ENCODE peak calls at places on chromosomes 6 and 20, in eight cellular contexts. D, V, P, Y, C, G, L and T are unnamed samples.

GRCh38 chr6:6730831-6731230 is 142.3 kb downstream of the LY86 start:
- DNase-seq in C (no peak), P (peak; percentile 78), D (no peak), V (peak; percentile 17), Y (peak; percentile 41), L (peak; percentile 92), G (peak; percentile 10), T (no peak)

GRCh38 chr20:57657537-57658446 is 37.6 kb upstream of the ZBP1 start:
- DNase-seq in P (peak; percentile 28), Y (peak; percentile 97), L (peak; percentile 13), D (no peak), G (no peak), C (peak; percentile 65), V (no peak), T (no peak)

GRCh38 chr6:121652726-121653623 is 217.5 kb downstream of the GJA1 start:
- DNase-seq in P (peak; percentile 64), Y (peak; percentile 38), V (no peak), D (no peak), L (peak; percentile 49), C (no peak), G (peak; percentile 47), T (peak; percentile 80)

GRCh38 chr6:32852018-32852843 is 1.3 kb downstream of the TAP1 start:
- DNase-seq in G (no peak), C (no peak), D (no peak), L (peak; percentile 61), V (no peak), Y (peak; percentile 20), P (peak; percentile 55), T (peak; percentile 52)

GRCh38 chr6:28747083-28747630 is 176.6 kb downstream of the TRIM27 start:
- DNase-seq in G (no peak), V (no peak), D (no peak), Y (no peak), C (no peak), L (no peak), P (no peak), T (no peak)

GRCh38 chr6:21922086-21922485 is 328.5 kb downstream of the SOX4 start:
- DNase-seq in L (no peak), V (no peak), Y (no peak), P (no peak), D (peak; percentile 39), G (peak; percentile 50), C (no peak), T (no peak)

GRCh38 chr6:133761706-133762105 is 127.2 kb upstream of the TCF21 start:
- DNase-seq in Y (no peak), V (no peak), D (no peak), C (no peak), P (no peak), G (no peak), L (no peak), T (no peak)

GRCh38 chr6:40328376-40328987 is 258.7 kb downstream of the LRFN2 start:
- DNase-seq in L (peak; percentile 38), Y (peak; percentile 76), G (peak; percentile 10), C (no peak), D (no peak), P (no peak), V (peak; percentile 51), T (peak; percentile 4)

GRCh38 chr6:116572162-116572561 is 858 bp downstream of the RWDD1 start:
- DNase-seq in V (peak; percentile 11), L (peak; percentile 58), P (no peak), C (no peak), Y (peak; percentile 44), G (no peak), D (no peak), T (no peak)

GRCh38 chr20:6295026-6295425 is 172.2 kb upstream of the FERMT1 start:
- DNase-seq in V (no peak), G (no peak), P (no peak), D (no peak), C (no peak), Y (no peak), L (no peak), T (no peak)

GRCh38 chr6:97000138-97000537 is 75.6 kb downstream of the KLHL32 start:
- DNase-seq in G (no peak), V (no peak), L (no peak), D (no peak), Y (no peak), P (no peak), C (no peak), T (no peak)

DNA sequence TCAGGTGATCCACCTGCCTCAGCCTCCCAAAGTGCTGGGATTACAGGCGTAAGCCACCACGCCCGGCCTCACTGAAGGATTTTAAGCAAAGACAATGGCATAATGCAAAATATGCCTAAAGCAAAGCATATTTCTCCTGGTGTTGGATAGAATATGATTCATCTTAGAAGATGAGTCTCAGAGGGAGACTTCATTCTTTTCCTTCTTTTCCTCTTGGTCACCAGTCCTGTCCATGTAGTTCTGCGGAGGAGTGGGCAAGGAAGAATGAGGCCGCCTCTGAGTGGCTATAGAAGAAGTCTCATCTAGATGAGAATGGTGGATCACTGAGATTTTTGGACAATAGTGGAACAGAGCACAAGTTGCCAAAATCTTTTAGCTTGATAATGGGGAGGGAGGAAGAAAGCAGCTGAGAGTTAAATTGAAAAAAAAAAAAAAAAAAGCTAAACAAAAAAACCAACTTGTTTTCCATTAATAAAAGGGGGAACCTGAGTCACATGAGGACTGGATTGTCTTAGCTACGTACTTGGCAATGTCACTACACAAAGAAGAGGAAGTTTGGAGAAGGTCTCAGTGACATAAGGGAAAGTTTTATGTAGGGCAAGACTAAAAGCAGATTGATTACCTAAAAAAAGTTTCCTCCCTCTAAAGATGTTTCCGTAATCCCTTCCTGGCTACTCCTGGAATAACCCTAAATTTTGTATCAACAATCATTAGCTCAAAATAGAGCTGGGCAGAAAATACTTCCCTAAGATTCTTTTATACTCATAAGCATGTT is 5.9 kb downstream of the CD83 start:
- DNase-seq in P (no peak), L (no peak), G (no peak), V (no peak), Y (no peak), C (no peak), D (no peak), T (peak; percentile 84)
- H3K27ac ChIP-seq in P (peak overlapping the region; percentile 48), L (no peak overlapping the region), G (no peak overlapping the region), V (no peak overlapping the region), Y (no peak overlapping the region), C (no peak overlapping the region), D (no peak overlapping the region), T (no peak overlapping the region)

GRCh38 chr20:32512047-32512385 is 73.1 kb downstream of the NOL4L start:
- DNase-seq in C (no peak), G (no peak), D (no peak), L (no peak), P (no peak), Y (no peak), V (no peak), T (no peak)
- H3K27ac ChIP-seq in C (no peak overlapping the region), G (no peak overlapping the region), D (no peak overlapping the region), L (no peak overlapping the region), P (no peak overlapping the region), Y (no peak overlapping the region), V (no peak overlapping the region), T (peak overlapping the region; percentile 92)

DNA sequence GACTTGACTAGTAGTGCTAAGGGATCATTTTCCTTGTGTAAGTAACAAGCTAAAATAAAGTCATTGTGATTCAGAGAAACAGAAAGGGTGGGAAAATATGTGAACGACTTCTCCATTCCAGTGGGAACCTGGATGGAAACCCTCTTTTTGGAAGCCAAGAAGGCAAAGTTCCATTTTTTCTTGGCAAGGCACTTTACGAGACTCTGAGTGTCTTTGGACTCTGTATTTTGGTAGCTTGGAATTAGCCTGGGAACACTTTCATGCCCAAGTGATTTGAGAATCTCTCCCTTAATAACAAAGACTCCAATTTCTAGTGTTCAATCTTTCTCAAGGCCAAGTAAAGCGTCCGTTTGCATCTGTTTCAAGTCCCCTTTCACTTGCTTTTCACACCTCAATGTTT is 100.5 kb upstream of the SASH1 start:
- DNase-seq in C (no peak), G (no peak), L (no peak), D (no peak), Y (no peak), P (no peak), V (no peak), T (no peak)
- H3K27ac ChIP-seq in C (no peak overlapping the region), G (no peak overlapping the region), L (no peak overlapping the region), D (no peak overlapping the region), Y (no peak overlapping the region), P (peak overlapping the region; percentile 56), V (no peak overlapping the region), T (no peak overlapping the region)

GRCh38 chr20:23065438-23066201 is 16.1 kb upstream of the THBD start:
- DNase-seq in Y (no peak), L (no peak), D (no peak), P (no peak), V (no peak), G (no peak), C (no peak), T (no peak)
- H3K27ac ChIP-seq in Y (no peak overlapping the region), L (no peak overlapping the region), D (no peak overlapping the region), P (no peak overlapping the region), V (no peak overlapping the region), G (no peak overlapping the region), C (no peak overlapping the region), T (no peak overlapping the region)

GRCh38 chr20:37257530-37257929 is 4.1 kb downstream of the GHRH start:
- DNase-seq in D (no peak), P (no peak), Y (no peak), L (no peak), V (no peak), C (no peak), G (no peak), T (no peak)
- H3K27ac ChIP-seq in D (peak overlapping the region; percentile 86), P (no peak overlapping the region), Y (no peak overlapping the region), L (no peak overlapping the region), V (no peak overlapping the region), C (no peak overlapping the region), G (no peak overlapping the region), T (no peak overlapping the region)

GRCh38 chr20:63179876-63180275 is 36.1 kb downstream of the YTHDF1 start:
- DNase-seq in L (no peak), D (no peak), V (no peak), P (no peak), G (no peak), C (no peak), Y (no peak), T (no peak)
- H3K27ac ChIP-seq in L (no peak overlapping the region), D (no peak overlapping the region), V (no peak overlapping the region), P (no peak overlapping the region), G (no peak overlapping the region), C (no peak overlapping the region), Y (no peak overlapping the region), T (no peak overlapping the region)